ENCODE peak calls at places on chromosomes 7 and 10, in nine cellular contexts. One of them, this sample, is unnamed.
A peak's percentile ranks its signal among the peaks of the same experiment; 100 is the strongest.

GRCh38 chr10:84499846-84500245 is 171.5 kb downstream of the CCSER2 start:
- DNase-seq in esophagus squamous epithelium: no peak
- DNase-seq in Peyer's patch: no peak
- DNase-seq in mammary epithelial cell: no peak
- DNase-seq in H9: peak; percentile 32
- DNase-seq in hepatocyte: no peak
- DNase-seq in brain microvascular endothelial cell: no peak
- DNase-seq in IMR-90: peak; percentile 12
- DNase-seq in dorsolateral prefrontal cortex: no peak
- DNase-seq in this sample: no peak

GRCh38 chr7:145219461-145219860 is 383.6 kb upstream of the TPK1 start:
- DNase-seq in mammary epithelial cell: no peak
- DNase-seq in esophagus squamous epithelium: no peak
- DNase-seq in H9: no peak
- DNase-seq in brain microvascular endothelial cell: no peak
- DNase-seq in IMR-90: no peak
- DNase-seq in hepatocyte: no peak
- DNase-seq in Peyer's patch: no peak
- DNase-seq in dorsolateral prefrontal cortex: no peak
- DNase-seq in this sample: no peak

GRCh38 chr7:158028290-158028941 is 559.2 kb downstream of the PTPRN2 start:
- DNase-seq in Peyer's patch: peak; percentile 33
- DNase-seq in hepatocyte: peak; percentile 60
- DNase-seq in IMR-90: no peak
- DNase-seq in brain microvascular endothelial cell: no peak
- DNase-seq in mammary epithelial cell: no peak
- DNase-seq in esophagus squamous epithelium: no peak
- DNase-seq in H9: peak; percentile 29
- DNase-seq in dorsolateral prefrontal cortex: no peak
- DNase-seq in this sample: no peak

GRCh38 chr7:98879198-98879988 is 1.1 kb downstream of the TRRAP start:
- DNase-seq in Peyer's patch: peak; percentile 82
- DNase-seq in mammary epithelial cell: peak; percentile 45
- DNase-seq in H9: peak; percentile 49
- DNase-seq in esophagus squamous epithelium: no peak
- DNase-seq in hepatocyte: peak; percentile 77
- DNase-seq in brain microvascular endothelial cell: no peak
- DNase-seq in IMR-90: peak; percentile 17
- DNase-seq in dorsolateral prefrontal cortex: no peak
- DNase-seq in this sample: no peak

GRCh38 chr7:55188590-55189446 is 170.0 kb downstream of the EGFR start:
- DNase-seq in IMR-90: no peak
- DNase-seq in dorsolateral prefrontal cortex: no peak
- DNase-seq in Peyer's patch: peak; percentile 83
- DNase-seq in H9: no peak
- DNase-seq in hepatocyte: peak; percentile 83
- DNase-seq in mammary epithelial cell: no peak
- DNase-seq in esophagus squamous epithelium: no peak
- DNase-seq in brain microvascular endothelial cell: no peak
- DNase-seq in this sample: no peak

GRCh38 chr7:155021699-155022145 is 18.8 kb upstream of the PAXIP1 start:
- DNase-seq in IMR-90: no peak
- DNase-seq in mammary epithelial cell: no peak
- DNase-seq in hepatocyte: no peak
- DNase-seq in dorsolateral prefrontal cortex: no peak
- DNase-seq in brain microvascular endothelial cell: no peak
- DNase-seq in H9: no peak
- DNase-seq in Peyer's patch: no peak
- DNase-seq in esophagus squamous epithelium: no peak
- DNase-seq in this sample: no peak

GRCh38 chr7:5396999-5397656 is 26.5 kb downstream of the TNRC18 start:
- DNase-seq in IMR-90: peak; percentile 89
- DNase-seq in dorsolateral prefrontal cortex: peak; percentile 63
- DNase-seq in brain microvascular endothelial cell: no peak
- DNase-seq in esophagus squamous epithelium: peak; percentile 59
- DNase-seq in hepatocyte: peak; percentile 63
- DNase-seq in Peyer's patch: peak; percentile 96
- DNase-seq in H9: no peak
- DNase-seq in mammary epithelial cell: peak; percentile 96
- DNase-seq in this sample: peak; percentile 99

GRCh38 chr10:32110790-32111189 is 54.6 kb upstream of the KIF5B start:
- DNase-seq in IMR-90: no peak
- DNase-seq in brain microvascular endothelial cell: no peak
- DNase-seq in dorsolateral prefrontal cortex: no peak
- DNase-seq in mammary epithelial cell: no peak
- DNase-seq in Peyer's patch: no peak
- DNase-seq in H9: no peak
- DNase-seq in esophagus squamous epithelium: no peak
- DNase-seq in hepatocyte: no peak
- DNase-seq in this sample: no peak

GRCh38 chr7:128838981-128839731 is 8.9 kb downstream of the FLNC start:
- DNase-seq in dorsolateral prefrontal cortex: no peak
- DNase-seq in IMR-90: no peak
- DNase-seq in Peyer's patch: no peak
- DNase-seq in brain microvascular endothelial cell: no peak
- DNase-seq in mammary epithelial cell: no peak
- DNase-seq in H9: no peak
- DNase-seq in esophagus squamous epithelium: no peak
- DNase-seq in hepatocyte: no peak
- DNase-seq in this sample: no peak

GRCh38 chr7:141073173-141073640 is 657 bp upstream of the TMEM178B start:
- DNase-seq in IMR-90: peak; percentile 44
- DNase-seq in hepatocyte: peak; percentile 81
- DNase-seq in mammary epithelial cell: no peak
- DNase-seq in H9: no peak
- DNase-seq in dorsolateral prefrontal cortex: no peak
- DNase-seq in Peyer's patch: no peak
- DNase-seq in brain microvascular endothelial cell: peak; percentile 26
- DNase-seq in esophagus squamous epithelium: no peak
- DNase-seq in this sample: no peak

GRCh38 chr10:845526-845925 is 86.0 kb downstream of the LARP4B start:
- DNase-seq in H9: no peak
- DNase-seq in dorsolateral prefrontal cortex: no peak
- DNase-seq in brain microvascular endothelial cell: no peak
- DNase-seq in Peyer's patch: no peak
- DNase-seq in hepatocyte: no peak
- DNase-seq in IMR-90: no peak
- DNase-seq in esophagus squamous epithelium: no peak
- DNase-seq in mammary epithelial cell: no peak
- DNase-seq in this sample: no peak

GRCh38 chr7:94510582-94511456 is 1.2 kb downstream of the CASD1 start:
- DNase-seq in mammary epithelial cell: peak; percentile 20
- DNase-seq in IMR-90: peak; percentile 2
- DNase-seq in Peyer's patch: no peak
- DNase-seq in hepatocyte: peak; percentile 40
- DNase-seq in dorsolateral prefrontal cortex: peak; percentile 53
- DNase-seq in H9: peak; percentile 56
- DNase-seq in brain microvascular endothelial cell: peak; percentile 1
- DNase-seq in esophagus squamous epithelium: no peak
- DNase-seq in this sample: peak; percentile 26

GRCh38 chr10:101780187-101780817 is 2.9 kb downstream of the NPM3 start:
- DNase-seq in mammary epithelial cell: no peak
- DNase-seq in IMR-90: no peak
- DNase-seq in H9: peak; percentile 58
- DNase-seq in dorsolateral prefrontal cortex: no peak
- DNase-seq in brain microvascular endothelial cell: no peak
- DNase-seq in hepatocyte: no peak
- DNase-seq in esophagus squamous epithelium: no peak
- DNase-seq in Peyer's patch: peak; percentile 44
- DNase-seq in this sample: no peak
- TF ChIP-seq CTCF in mammary epithelial cell: no peak
- TF ChIP-seq CTCF in IMR-90: no peak
- TF ChIP-seq CTCF in H9: peak; percentile 17
- TF ChIP-seq CTCF in dorsolateral prefrontal cortex: no peak
- TF ChIP-seq CTCF in brain microvascular endothelial cell: no peak
- TF ChIP-seq CTCF in hepatocyte: no peak
- TF ChIP-seq CTCF in esophagus squamous epithelium: no peak
- TF ChIP-seq CTCF in Peyer's patch: no peak
- TF ChIP-seq CTCF in this sample: peak; percentile 49

GRCh38 chr10:72044417-72045041 is 43.8 kb downstream of the SPOCK2 start:
- DNase-seq in esophagus squamous epithelium: no peak
- DNase-seq in mammary epithelial cell: peak; percentile 71
- DNase-seq in IMR-90: peak; percentile 28
- DNase-seq in H9: no peak
- DNase-seq in dorsolateral prefrontal cortex: peak; percentile 95
- DNase-seq in Peyer's patch: no peak
- DNase-seq in hepatocyte: peak; percentile 50
- DNase-seq in brain microvascular endothelial cell: no peak
- DNase-seq in this sample: peak; percentile 52
- H3K27ac ChIP-seq in esophagus squamous epithelium: peak overlapping the region; percentile 43
- H3K27ac ChIP-seq in mammary epithelial cell: peak overlapping the region; percentile 2
- H3K27ac ChIP-seq in IMR-90: no peak overlapping the region
- H3K27ac ChIP-seq in H9: no peak overlapping the region
- H3K27ac ChIP-seq in dorsolateral prefrontal cortex: peak overlapping the region; percentile 91
- H3K27ac ChIP-seq in Peyer's patch: no peak overlapping the region
- H3K27ac ChIP-seq in hepatocyte: peak overlapping the region; percentile 54
- H3K27ac ChIP-seq in brain microvascular endothelial cell: no peak overlapping the region
- H3K27ac ChIP-seq in this sample: peak overlapping the region; percentile 85

DNA sequence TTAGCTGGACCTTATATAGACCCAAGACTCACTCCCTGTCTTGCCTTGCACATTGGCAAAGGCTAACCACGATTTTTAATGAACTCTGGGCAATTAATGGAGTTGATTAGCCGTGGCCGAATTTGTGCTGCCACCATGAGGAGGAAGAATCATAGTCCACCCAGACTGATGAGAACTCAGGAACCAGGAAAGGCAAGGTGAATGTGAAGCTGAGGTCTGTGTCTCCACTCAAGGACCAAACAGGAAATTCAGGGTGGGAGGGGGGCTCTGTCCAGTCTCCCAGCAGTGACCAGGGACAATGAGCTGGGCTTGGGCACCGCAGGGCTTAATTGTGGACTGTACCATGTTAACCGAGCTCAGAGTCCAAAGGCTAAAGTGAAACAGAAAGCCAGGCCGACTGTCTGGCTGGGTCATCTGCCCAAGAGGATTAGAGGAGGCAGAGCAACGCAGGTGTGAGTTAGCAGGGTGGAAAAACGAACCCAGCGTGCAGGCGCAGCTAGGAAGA is 127.0 kb upstream of the JCAD start:
- DNase-seq in brain microvascular endothelial cell: peak; percentile 25
- DNase-seq in dorsolateral prefrontal cortex: no peak
- DNase-seq in mammary epithelial cell: no peak
- DNase-seq in esophagus squamous epithelium: no peak
- DNase-seq in IMR-90: no peak
- DNase-seq in H9: no peak
- DNase-seq in Peyer's patch: peak; percentile 76
- DNase-seq in hepatocyte: peak; percentile 65
- DNase-seq in this sample: no peak
- TF ChIP-seq CTCF in brain microvascular endothelial cell: peak; percentile 45
- TF ChIP-seq CTCF in dorsolateral prefrontal cortex: no peak
- TF ChIP-seq CTCF in mammary epithelial cell: peak; percentile 7
- TF ChIP-seq CTCF in esophagus squamous epithelium: no peak
- TF ChIP-seq CTCF in IMR-90: peak; percentile 18
- TF ChIP-seq CTCF in H9: no peak
- TF ChIP-seq CTCF in Peyer's patch: no peak
- TF ChIP-seq CTCF in hepatocyte: peak; percentile 23
- TF ChIP-seq CTCF in this sample: no peak

DNA sequence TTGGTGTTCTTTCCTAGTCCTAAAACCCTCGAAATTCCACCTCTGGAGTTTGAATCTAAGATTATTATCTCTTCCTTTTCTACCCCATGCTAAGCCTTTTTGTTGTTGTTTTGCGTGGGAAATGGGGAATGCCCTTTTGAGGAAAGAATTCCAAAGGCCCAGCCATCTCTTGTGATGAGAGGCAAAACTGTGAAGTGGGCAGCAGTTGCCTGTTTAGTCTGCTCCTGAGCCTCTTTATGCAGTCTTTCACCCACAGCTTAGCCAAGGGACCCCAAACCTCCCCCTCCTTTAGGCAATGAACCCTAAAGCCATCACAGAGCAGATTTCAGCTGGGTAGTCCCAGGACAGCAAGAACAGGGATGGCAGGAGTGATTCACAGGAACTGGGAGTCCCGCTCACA is 95.5 kb downstream of the DNMBP start:
- DNase-seq in esophagus squamous epithelium: no peak
- DNase-seq in hepatocyte: no peak
- DNase-seq in dorsolateral prefrontal cortex: no peak
- DNase-seq in mammary epithelial cell: no peak
- DNase-seq in H9: no peak
- DNase-seq in brain microvascular endothelial cell: no peak
- DNase-seq in Peyer's patch: no peak
- DNase-seq in IMR-90: no peak
- DNase-seq in this sample: no peak
- H3K27ac ChIP-seq in esophagus squamous epithelium: peak overlapping the region; percentile 48
- H3K27ac ChIP-seq in hepatocyte: peak overlapping the region; percentile 33
- H3K27ac ChIP-seq in dorsolateral prefrontal cortex: no peak overlapping the region
- H3K27ac ChIP-seq in mammary epithelial cell: peak overlapping the region; percentile 27
- H3K27ac ChIP-seq in H9: peak overlapping the region; percentile 89
- H3K27ac ChIP-seq in brain microvascular endothelial cell: no peak overlapping the region
- H3K27ac ChIP-seq in Peyer's patch: peak overlapping the region; percentile 53
- H3K27ac ChIP-seq in IMR-90: no peak overlapping the region
- H3K27ac ChIP-seq in this sample: peak overlapping the region; percentile 27

DNA sequence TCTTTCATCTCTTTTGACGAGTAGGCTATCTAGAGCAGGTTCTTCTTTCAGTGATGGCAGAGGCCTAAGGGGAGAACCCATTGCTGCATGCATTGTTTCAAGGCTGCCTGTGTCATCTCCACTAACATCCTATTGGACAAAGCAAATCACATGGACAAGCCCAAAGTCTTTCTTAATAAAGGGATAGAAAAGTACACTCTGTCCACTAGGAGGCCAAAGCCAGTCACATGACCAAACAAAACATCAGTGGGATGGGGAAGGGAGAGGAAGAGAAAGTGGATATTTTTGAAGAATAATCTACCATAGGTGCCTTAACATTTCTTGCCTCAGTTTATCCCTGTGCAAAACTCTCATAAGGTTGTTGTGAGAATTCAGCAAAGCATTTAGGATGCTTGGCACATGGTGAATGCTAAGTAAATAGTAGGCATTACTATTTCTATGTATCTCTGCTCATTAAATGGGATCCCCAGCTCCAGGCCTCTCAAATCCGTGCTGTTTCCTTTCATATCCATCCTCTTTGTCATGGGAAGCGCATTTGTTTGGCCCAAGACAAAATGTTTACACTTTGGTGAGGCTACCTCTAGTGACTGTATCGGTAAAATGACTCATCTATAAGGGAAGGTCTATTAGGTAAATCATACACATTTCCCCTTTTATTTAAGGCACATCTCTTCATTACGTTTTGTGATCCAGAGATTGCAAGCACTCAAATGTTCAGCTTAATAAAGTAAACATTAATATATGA is 16.7 kb upstream of the CADPS2 start:
- DNase-seq in H9: no peak
- DNase-seq in brain microvascular endothelial cell: no peak
- DNase-seq in mammary epithelial cell: peak; percentile 4
- DNase-seq in hepatocyte: no peak
- DNase-seq in esophagus squamous epithelium: no peak
- DNase-seq in dorsolateral prefrontal cortex: no peak
- DNase-seq in IMR-90: no peak
- DNase-seq in Peyer's patch: no peak
- DNase-seq in this sample: no peak
- TF ChIP-seq CTCF in H9: peak; percentile 51
- TF ChIP-seq CTCF in brain microvascular endothelial cell: peak; percentile 24
- TF ChIP-seq CTCF in mammary epithelial cell: peak; percentile 31
- TF ChIP-seq CTCF in hepatocyte: no peak
- TF ChIP-seq CTCF in esophagus squamous epithelium: no peak
- TF ChIP-seq CTCF in dorsolateral prefrontal cortex: no peak
- TF ChIP-seq CTCF in IMR-90: no peak
- TF ChIP-seq CTCF in Peyer's patch: no peak
- TF ChIP-seq CTCF in this sample: no peak